ENCODE peak calls at places on chromosomes 13 and 19, in eight cellular contexts. O, A, T, E, S, Y, F and H are unnamed samples.

GRCh38 chr13:51618626-51619025 is 34.4 kb downstream of the WDFY2 start:
- DNase-seq in T (no peak), Y (no peak), S (no peak), E (no peak), F (no peak), A (no peak), O (peak), H (no peak)

GRCh38 chr13:31908696-31909386 is 122.7 kb upstream of the FRY start:
- DNase-seq in O (no peak), E (no peak), Y (no peak), T (no peak), A (no peak), F (no peak), S (no peak), H (no peak)

GRCh38 chr19:8490873-8491272 is 11.6 kb downstream of the PRAM1 start:
- DNase-seq in A (no peak), S (no peak), O (no peak), F (no peak), E (no peak), Y (no peak), T (no peak), H (no peak)

GRCh38 chr19:3801412-3802096 is 15.4 kb upstream of the MATK start:
- DNase-seq in E (no peak), O (no peak), F (no peak), T (no peak), S (peak), Y (no peak), A (peak), H (no peak)

GRCh38 chr19:14363203-14364097 is 17.8 kb upstream of the ADGRE5 start:
- DNase-seq in T (peak), O (no peak), A (peak), F (peak), S (peak), Y (peak), E (no peak), H (no peak)

GRCh38 chr19:39082745-39083598 is 1.2 kb upstream of the ACP7 start:
- DNase-seq in A (no peak), S (no peak), F (no peak), T (no peak), E (no peak), Y (no peak), O (no peak), H (no peak)

GRCh38 chr19:29484876-29485275 is 40.9 kb upstream of the VSTM2B start:
- DNase-seq in F (no peak), T (no peak), Y (no peak), S (no peak), A (no peak), O (no peak), E (no peak), H (no peak)

GRCh38 chr13:89627991-89628390 is 1719.5 kb upstream of the MIR17HG start:
- DNase-seq in A (no peak), F (no peak), T (no peak), E (no peak), O (peak), S (no peak), Y (no peak), H (no peak)

GRCh38 chr19:15142313-15142712 is 35.1 kb downstream of the SYDE1 start:
- DNase-seq in T (no peak), F (no peak), E (no peak), O (no peak), Y (no peak), S (no peak), A (no peak), H (no peak)

GRCh38 chr19:50512112-50512998 is 1.4 kb downstream of the ASPDH start:
- DNase-seq in O (no peak), S (no peak), F (no peak), E (no peak), Y (no peak), A (peak), T (no peak), H (no peak)

GRCh38 chr13:74695021-74695800 is 561.0 kb upstream of the KLF12 start:
- DNase-seq in T (no peak), Y (peak), A (no peak), E (no peak), F (peak), O (no peak), S (no peak), H (no peak)

GRCh38 chr19:1094655-1094977 is 559 bp downstream of the POLR2E start:
- DNase-seq in A (no peak), Y (no peak), F (no peak), T (no peak), S (peak), O (no peak), E (no peak), H (no peak)

GRCh38 chr13:24644051-24644450 is 36.2 kb upstream of the ATP12A start:
- DNase-seq in E (no peak), S (no peak), T (peak), A (no peak), Y (peak), F (peak), O (no peak), H (no peak)

DNA sequence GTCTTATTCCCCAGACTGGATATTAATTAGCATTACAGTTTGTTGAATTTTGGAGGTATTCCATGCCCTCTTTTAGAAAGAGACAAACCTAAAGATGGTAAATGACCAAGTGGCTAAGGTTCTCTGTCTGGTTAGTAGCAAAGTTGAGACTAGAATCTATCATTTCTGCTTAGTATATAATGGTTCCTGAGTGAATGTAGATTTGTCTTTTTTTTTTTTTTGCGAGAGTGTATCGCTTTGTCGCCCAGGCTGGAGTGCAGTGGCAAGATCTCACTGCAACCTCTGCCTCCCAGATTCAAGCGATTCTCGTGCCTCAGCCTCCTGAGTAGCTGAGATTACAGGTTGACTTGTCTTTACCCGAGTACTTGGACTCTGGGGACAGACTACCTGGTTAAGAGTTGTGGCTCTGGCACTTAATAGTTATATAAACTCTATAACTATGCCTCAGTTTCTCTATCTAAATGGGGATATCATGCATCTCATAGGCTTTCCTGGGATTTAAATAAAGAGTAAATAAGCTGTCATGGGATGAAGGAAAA is 2.7 kb downstream of the NAA16 start:
- DNase-seq in T (no peak), S (no peak), F (no peak), A (no peak), O (no peak), Y (no peak), E (no peak), H (no peak)
- H3K4me3 ChIP-seq in T (no peak), S (peak), F (peak), A (peak), O (no peak), Y (no peak), E (peak), H (no peak)

GRCh38 chr19:53659292-53659691 is 27.5 kb downstream of the DPRX start:
- DNase-seq in Y (no peak), T (no peak), F (no peak), A (peak), E (no peak), O (no peak), S (peak), H (no peak)
- TF ChIP-seq CTCF in Y (no peak), T (no peak), F (no peak), A (peak), E (no peak), O (no peak), S (peak), H (peak)

DNA sequence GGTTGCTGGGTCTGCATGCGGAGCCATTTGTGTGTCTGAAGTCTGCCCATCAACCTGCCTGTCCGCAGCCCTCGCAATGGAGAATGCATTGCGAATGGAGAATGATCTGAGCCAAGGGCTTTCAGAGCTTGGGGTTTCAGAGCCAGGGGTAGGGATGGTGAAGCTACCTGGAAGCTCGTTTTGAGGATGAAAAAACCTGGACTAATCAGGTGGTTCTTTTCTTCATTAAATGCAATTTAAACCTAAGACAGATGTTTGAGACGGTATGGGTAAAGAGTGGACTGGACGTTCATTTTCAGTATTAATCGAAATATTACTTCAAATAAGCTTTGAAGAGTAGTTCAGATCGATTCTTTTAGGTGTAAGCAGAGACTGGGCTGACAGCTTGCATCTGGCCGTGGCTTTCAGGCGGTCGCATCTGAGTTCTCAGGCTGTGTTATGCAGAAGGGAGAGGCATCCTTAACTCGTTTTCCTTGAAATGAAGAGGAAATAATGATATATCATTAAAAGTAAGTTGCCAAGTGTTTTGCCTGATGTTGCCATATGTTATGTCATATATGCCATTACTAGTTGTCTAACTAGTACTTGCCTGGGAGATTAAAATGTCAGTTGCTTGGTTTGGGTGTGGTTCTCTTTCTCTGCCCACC is 801 bp downstream of the MCF2L start:
- DNase-seq in F (no peak), T (no peak), S (peak), A (no peak), E (no peak), O (no peak), Y (no peak), H (no peak)
- H3K4me3 ChIP-seq in F (no peak), T (no peak), S (peak), A (peak), E (no peak), O (no peak), Y (no peak), H (no peak)

DNA sequence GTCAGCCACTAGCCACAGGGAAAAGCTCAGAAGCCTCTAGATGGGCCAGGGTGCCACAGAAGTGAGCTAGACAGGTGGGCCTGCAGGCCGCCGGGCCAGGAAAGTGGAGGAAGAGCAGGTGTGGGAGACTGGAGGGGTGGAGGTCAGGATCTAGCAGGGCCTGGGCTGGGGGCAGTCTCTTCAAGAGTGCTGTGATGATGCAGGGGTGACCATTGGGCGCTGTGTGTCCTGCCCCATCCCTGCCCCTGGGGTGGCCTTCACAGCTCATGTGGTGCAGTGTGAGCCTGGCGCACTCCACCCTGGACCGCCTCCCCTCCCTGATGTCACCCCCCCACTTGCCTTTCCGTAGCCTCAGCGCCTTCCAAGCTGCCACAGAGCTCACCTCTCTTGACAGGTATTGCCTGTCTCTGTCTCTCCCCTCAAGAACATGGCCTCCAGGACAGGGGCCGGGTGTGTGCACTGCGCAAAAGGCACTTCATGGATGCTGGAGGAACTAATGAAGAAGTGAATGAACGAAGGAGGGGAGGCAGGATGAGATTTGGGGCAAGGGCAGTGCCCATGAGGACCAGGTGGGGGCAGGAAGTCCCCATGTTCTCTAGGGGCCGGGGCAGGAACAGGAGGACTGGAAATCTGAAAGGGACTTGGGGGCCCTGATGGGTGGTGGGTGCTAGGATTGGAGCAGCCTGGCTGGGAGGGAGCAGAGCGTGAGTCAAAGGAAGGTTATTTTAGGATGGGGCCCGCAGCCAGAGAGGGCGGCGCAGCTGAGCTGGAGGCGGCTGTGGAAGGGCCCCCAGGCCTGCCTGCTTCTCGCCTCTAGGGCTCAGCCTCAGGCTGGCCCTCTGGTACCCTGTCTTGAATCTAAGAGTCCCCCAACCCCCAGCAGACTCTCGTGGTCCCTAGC is 6.6 kb downstream of the SSBP4 start:
- DNase-seq in A (peak), S (no peak), O (no peak), T (no peak), F (peak), E (no peak), Y (peak), H (no peak)
- TF ChIP-seq CTCF in A (peak), S (no peak), O (no peak), T (peak), F (no peak), E (no peak), Y (peak), H (peak)

GRCh38 chr13:30338952-30339351 is 31.6 kb upstream of the KATNAL1 start:
- DNase-seq in T (no peak), Y (no peak), E (no peak), A (no peak), F (no peak), O (no peak), S (no peak), H (no peak)

GRCh38 chr13:30339721-30340366 is 32.5 kb upstream of the KATNAL1 start:
- DNase-seq in A (no peak), T (no peak), Y (peak), S (no peak), F (no peak), O (no peak), E (no peak), H (no peak)

GRCh38 chr13:30340367-30341184 is 33.2 kb upstream of the KATNAL1 start:
- DNase-seq in O (no peak), S (peak), Y (peak), E (peak), T (peak), F (peak), A (peak), H (peak)

GRCh38 chr13:30345426-30346100 is 38.2 kb upstream of the KATNAL1 start:
- DNase-seq in F (no peak), E (no peak), Y (no peak), S (no peak), A (no peak), O (no peak), T (no peak), H (no peak)

DNA sequence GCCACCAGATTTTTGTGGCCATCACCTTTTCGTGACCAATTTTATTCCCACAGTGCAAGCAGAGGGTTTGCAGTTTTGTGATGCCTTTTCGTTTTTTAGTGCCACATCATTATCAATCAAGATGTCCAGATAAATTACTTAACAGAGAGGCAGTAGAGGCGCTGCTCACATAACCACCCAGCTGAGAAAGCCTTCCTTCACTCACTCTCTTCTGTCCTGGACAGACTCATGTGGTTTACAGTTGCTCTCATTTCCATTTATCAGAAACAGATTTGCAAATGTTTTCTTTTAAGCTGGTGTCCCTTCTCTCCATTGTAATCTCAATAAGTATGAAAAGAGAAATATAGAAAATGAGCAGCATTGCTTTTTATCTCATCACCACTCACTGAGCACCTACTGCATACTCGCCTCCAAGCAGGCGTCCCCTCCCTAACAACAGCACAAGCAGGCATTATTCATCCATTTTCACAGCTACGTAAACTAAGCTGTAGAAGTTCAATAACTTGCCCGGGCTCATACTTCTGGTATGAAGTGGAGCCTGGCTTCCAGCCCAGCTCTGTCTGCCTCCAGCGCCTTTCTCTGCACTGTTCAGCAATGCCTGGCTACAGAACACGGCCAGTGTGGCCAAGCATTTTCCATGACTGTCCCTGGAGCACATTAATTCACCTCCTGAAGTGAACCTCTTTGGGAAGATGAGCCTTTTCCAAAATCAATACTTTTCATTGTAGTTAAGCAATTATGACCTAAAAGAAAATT is 34.6 kb upstream of the KATNAL1 start:
- DNase-seq in S (peak), F (peak), E (peak), T (peak), Y (peak), O (peak), A (peak), H (peak)
- H3K4me3 ChIP-seq in S (no peak), F (no peak), E (peak), T (no peak), Y (no peak), O (no peak), A (no peak), H (no peak)

GRCh38 chr19:11949201-11949600 is 15.6 kb upstream of the ZNF763 start:
- DNase-seq in Y (peak), F (no peak), E (no peak), O (no peak), S (no peak), T (no peak), A (no peak), H (no peak)

GRCh38 chr19:11942843-11943108 is 17.9 kb downstream of the ZNF700 start:
- DNase-seq in Y (no peak), E (no peak), T (no peak), F (no peak), O (no peak), A (no peak), S (no peak), H (no peak)

GRCh38 chr19:11942008-11942842 is 17.3 kb downstream of the ZNF700 start:
- DNase-seq in T (no peak), S (no peak), Y (no peak), E (no peak), F (no peak), O (no peak), A (no peak), H (no peak)

GRCh38 chr19:11948646-11949045 is 16.2 kb upstream of the ZNF763 start:
- DNase-seq in T (no peak), F (no peak), A (no peak), E (no peak), O (no peak), Y (no peak), S (no peak), H (no peak)

DNA sequence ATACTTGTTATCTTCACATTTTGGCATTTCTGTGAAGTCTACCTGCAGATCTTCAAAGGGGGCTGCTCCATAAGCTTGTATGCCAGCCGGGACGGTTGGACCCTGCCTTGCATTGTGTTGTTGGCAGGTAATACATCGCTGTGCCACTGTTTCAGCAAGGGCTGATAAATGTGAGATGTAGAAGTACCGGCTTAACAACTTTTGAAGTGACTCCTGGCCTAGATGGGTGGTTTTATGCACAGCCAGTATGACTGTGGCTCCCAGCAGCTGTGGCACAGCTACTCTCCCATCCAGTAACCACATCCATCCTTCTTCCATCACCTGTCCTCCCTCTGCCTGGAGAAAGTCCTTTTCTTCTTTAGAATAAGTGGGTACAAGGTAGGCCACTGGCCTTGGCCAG is 19.7 kb downstream of the ZNF700 start:
- DNase-seq in A (no peak), O (no peak), Y (no peak), F (no peak), S (no peak), T (no peak), E (no peak), H (no peak)
- TF ChIP-seq CTCF in A (no peak), O (no peak), Y (no peak), F (no peak), S (no peak), T (no peak), E (no peak), H (no peak)

GRCh38 chr19:42325308-42325895 is at the start of gene MEGF8:
- DNase-seq in O (peak), S (peak), A (peak), Y (peak), T (peak), F (peak), E (peak), H (peak)

GRCh38 chr19:42328854-42329253 is 3.4 kb downstream of the MEGF8 start:
- DNase-seq in O (no peak), T (no peak), E (no peak), A (no peak), S (no peak), Y (no peak), F (no peak), H (no peak)

GRCh38 chr19:42325896-42326771 is 699 bp downstream of the MEGF8 start:
- DNase-seq in Y (no peak), S (peak), T (no peak), A (peak), O (no peak), F (no peak), E (no peak), H (no peak)

GRCh38 chr19:42326969-42327368 is 1.5 kb downstream of the MEGF8 start:
- DNase-seq in Y (no peak), O (no peak), F (no peak), S (no peak), T (no peak), A (no peak), E (no peak), H (no peak)

DNA sequence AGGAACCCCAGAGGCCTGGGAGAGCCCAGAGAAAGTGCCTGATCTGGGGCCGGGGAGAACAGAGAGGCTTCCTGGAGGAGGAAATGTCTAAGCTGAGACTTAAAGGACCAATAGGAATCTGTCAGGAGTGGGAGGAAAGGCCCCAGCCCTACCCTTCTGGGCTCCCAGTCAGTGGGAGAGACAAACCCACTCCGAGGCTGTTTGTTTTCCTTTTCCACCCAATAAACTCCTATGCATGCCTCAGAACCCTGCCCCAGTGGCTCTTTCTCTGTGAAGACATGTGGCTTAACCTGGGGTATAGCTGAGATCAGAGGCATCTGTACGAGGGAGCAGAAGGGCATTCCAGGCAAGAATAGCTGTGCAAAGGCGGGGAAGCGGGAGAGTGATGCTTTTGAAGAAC is 1.9 kb downstream of the MEGF8 start:
- DNase-seq in O (no peak), F (no peak), S (no peak), Y (no peak), A (no peak), T (no peak), E (no peak), H (no peak)
- H3K4me3 ChIP-seq in O (no peak), F (no peak), S (peak), Y (no peak), A (no peak), T (no peak), E (no peak), H (no peak)